ENCODE peak calls at places on chromosomes 2 and 18, in eight cellular contexts. One of them, this sample, is unnamed.

GRCh38 chr2:136381722-136382633 is 264.0 kb upstream of the CXCR4 start:
- DNase-seq in endothelial cell of umbilical vein: no peak
- DNase-seq in K562: no peak
- DNase-seq in HCT116: no peak
- DNase-seq in HepG2: no peak
- DNase-seq in SK-N-SH: no peak
- DNase-seq in H1: peak; percentile 24
- DNase-seq in GM12878: peak; percentile 85
- DNase-seq in this sample: no peak

GRCh38 chr18:79945118-79946042 is 6.1 kb downstream of the SLC66A2 start:
- DNase-seq in endothelial cell of umbilical vein: no peak
- DNase-seq in K562: no peak
- DNase-seq in HCT116: no peak
- DNase-seq in HepG2: no peak
- DNase-seq in SK-N-SH: no peak
- DNase-seq in H1: no peak
- DNase-seq in GM12878: no peak
- DNase-seq in this sample: no peak

GRCh38 chr18:74198453-74198852 is 50.1 kb downstream of the TIMM21 start:
- DNase-seq in endothelial cell of umbilical vein: no peak
- DNase-seq in K562: no peak
- DNase-seq in HCT116: no peak
- DNase-seq in HepG2: no peak
- DNase-seq in SK-N-SH: no peak
- DNase-seq in H1: no peak
- DNase-seq in GM12878: no peak
- DNase-seq in this sample: no peak

GRCh38 chr2:201228271-201228911 is 31.9 kb upstream of the CASP8 start:
- DNase-seq in endothelial cell of umbilical vein: peak; percentile 61
- DNase-seq in K562: no peak
- DNase-seq in HCT116: no peak
- DNase-seq in HepG2: no peak
- DNase-seq in SK-N-SH: no peak
- DNase-seq in H1: no peak
- DNase-seq in GM12878: no peak
- DNase-seq in this sample: no peak

GRCh38 chr2:149399934-149400615 is 69.7 kb downstream of the LYPD6 start:
- DNase-seq in endothelial cell of umbilical vein: peak; percentile 24
- DNase-seq in K562: no peak
- DNase-seq in HCT116: no peak
- DNase-seq in HepG2: no peak
- DNase-seq in SK-N-SH: no peak
- DNase-seq in H1: no peak
- DNase-seq in GM12878: no peak
- DNase-seq in this sample: no peak

GRCh38 chr2:42089340-42089925 is 41.6 kb downstream of the PKDCC start:
- DNase-seq in endothelial cell of umbilical vein: peak; percentile 32
- DNase-seq in K562: peak; percentile 86
- DNase-seq in HCT116: peak; percentile 31
- DNase-seq in HepG2: peak; percentile 49
- DNase-seq in SK-N-SH: peak; percentile 64
- DNase-seq in H1: peak; percentile 92
- DNase-seq in GM12878: no peak
- DNase-seq in this sample: no peak

GRCh38 chr2:98936133-98936916 is at the start of gene CRACDL:
- DNase-seq in endothelial cell of umbilical vein: peak; percentile 28
- DNase-seq in K562: no peak
- DNase-seq in HCT116: no peak
- DNase-seq in HepG2: no peak
- DNase-seq in SK-N-SH: peak; percentile 84
- DNase-seq in H1: peak; percentile 72
- DNase-seq in GM12878: no peak
- DNase-seq in this sample: no peak

GRCh38 chr18:75489493-75490190 is 62.1 kb upstream of the SMIM21 start:
- DNase-seq in endothelial cell of umbilical vein: no peak
- DNase-seq in K562: no peak
- DNase-seq in HCT116: peak; percentile 81
- DNase-seq in HepG2: peak; percentile 7
- DNase-seq in SK-N-SH: no peak
- DNase-seq in H1: no peak
- DNase-seq in GM12878: no peak
- DNase-seq in this sample: no peak

GRCh38 chr2:131493199-131494018 is 1.2 kb upstream of the MZT2A start:
- DNase-seq in endothelial cell of umbilical vein: peak; percentile 2
- DNase-seq in K562: peak; percentile 17
- DNase-seq in HCT116: no peak
- DNase-seq in HepG2: peak; percentile 29
- DNase-seq in SK-N-SH: no peak
- DNase-seq in H1: no peak
- DNase-seq in GM12878: no peak
- DNase-seq in this sample: no peak

GRCh38 chr18:13246591-13246990 is 28.0 kb downstream of the LDLRAD4 start:
- DNase-seq in endothelial cell of umbilical vein: no peak
- DNase-seq in K562: no peak
- DNase-seq in HCT116: no peak
- DNase-seq in HepG2: no peak
- DNase-seq in SK-N-SH: no peak
- DNase-seq in H1: no peak
- DNase-seq in GM12878: no peak
- DNase-seq in this sample: no peak

GRCh38 chr2:35962585-35962984 is 393.0 kb upstream of the CRIM1 start:
- DNase-seq in endothelial cell of umbilical vein: no peak
- DNase-seq in K562: no peak
- DNase-seq in HCT116: no peak
- DNase-seq in HepG2: no peak
- DNase-seq in SK-N-SH: no peak
- DNase-seq in H1: no peak
- DNase-seq in GM12878: no peak
- DNase-seq in this sample: no peak
- TF ChIP-seq POLR2AphosphoS5 in endothelial cell of umbilical vein: no peak
- TF ChIP-seq POLR2AphosphoS5 in K562: no peak
- TF ChIP-seq POLR2AphosphoS5 in HCT116: no peak
- TF ChIP-seq POLR2AphosphoS5 in HepG2: no peak
- TF ChIP-seq POLR2AphosphoS5 in SK-N-SH: no peak
- TF ChIP-seq POLR2AphosphoS5 in H1: no peak
- TF ChIP-seq POLR2AphosphoS5 in GM12878: no peak
- TF ChIP-seq POLR2AphosphoS5 in this sample: no peak

GRCh38 chr2:203328735-203329549 is 748 bp downstream of the ABI2 start:
- DNase-seq in endothelial cell of umbilical vein: peak; percentile 62
- DNase-seq in K562: peak; percentile 68
- DNase-seq in HCT116: no peak
- DNase-seq in HepG2: peak; percentile 20
- DNase-seq in SK-N-SH: peak; percentile 73
- DNase-seq in H1: no peak
- DNase-seq in GM12878: no peak
- DNase-seq in this sample: no peak

GRCh38 chr2:203326355-203326754 is 1.8 kb upstream of the ABI2 start:
- DNase-seq in endothelial cell of umbilical vein: no peak
- DNase-seq in K562: no peak
- DNase-seq in HCT116: no peak
- DNase-seq in HepG2: no peak
- DNase-seq in SK-N-SH: no peak
- DNase-seq in H1: no peak
- DNase-seq in GM12878: no peak
- DNase-seq in this sample: no peak

GRCh38 chr2:203327918-203328734 is at the start of gene ABI2:
- DNase-seq in endothelial cell of umbilical vein: peak; percentile 81
- DNase-seq in K562: peak; percentile 83
- DNase-seq in HCT116: peak; percentile 38
- DNase-seq in HepG2: peak; percentile 84
- DNase-seq in SK-N-SH: peak; percentile 99
- DNase-seq in H1: peak; percentile 95
- DNase-seq in GM12878: no peak
- DNase-seq in this sample: no peak

GRCh38 chr2:203327582-203327917 is 644 bp upstream of the ABI2 start:
- DNase-seq in endothelial cell of umbilical vein: no peak
- DNase-seq in K562: peak; percentile 14
- DNase-seq in HCT116: no peak
- DNase-seq in HepG2: no peak
- DNase-seq in SK-N-SH: peak; percentile 52
- DNase-seq in H1: no peak
- DNase-seq in GM12878: no peak
- DNase-seq in this sample: no peak

GRCh38 chr2:203330434-203330833 is 2.2 kb downstream of the ABI2 start:
- DNase-seq in endothelial cell of umbilical vein: no peak
- DNase-seq in K562: no peak
- DNase-seq in HCT116: no peak
- DNase-seq in HepG2: no peak
- DNase-seq in SK-N-SH: no peak
- DNase-seq in H1: no peak
- DNase-seq in GM12878: no peak
- DNase-seq in this sample: no peak
- H3K9ac ChIP-seq in endothelial cell of umbilical vein: no peak overlapping the region
- H3K9ac ChIP-seq in K562: no peak overlapping the region
- H3K9ac ChIP-seq in HCT116: no peak overlapping the region
- H3K9ac ChIP-seq in HepG2: peak overlapping the region; percentile 37
- H3K9ac ChIP-seq in SK-N-SH: peak overlapping the region; percentile 97
- H3K9ac ChIP-seq in H1: no peak overlapping the region
- H3K9ac ChIP-seq in GM12878: no peak overlapping the region
- H3K9ac ChIP-seq in this sample: no peak overlapping the region

GRCh38 chr2:217362290-217362689 is 502.4 kb upstream of the TNP1 start:
- DNase-seq in endothelial cell of umbilical vein: no peak
- DNase-seq in K562: peak; percentile 17
- DNase-seq in HCT116: no peak
- DNase-seq in HepG2: no peak
- DNase-seq in SK-N-SH: no peak
- DNase-seq in H1: no peak
- DNase-seq in GM12878: no peak
- DNase-seq in this sample: no peak

GRCh38 chr2:217360111-217360510 is 500.2 kb upstream of the TNP1 start:
- DNase-seq in endothelial cell of umbilical vein: no peak
- DNase-seq in K562: no peak
- DNase-seq in HCT116: no peak
- DNase-seq in HepG2: no peak
- DNase-seq in SK-N-SH: no peak
- DNase-seq in H1: no peak
- DNase-seq in GM12878: no peak
- DNase-seq in this sample: no peak

GRCh38 chr2:217362710-217363109 is 502.8 kb upstream of the TNP1 start:
- DNase-seq in endothelial cell of umbilical vein: no peak
- DNase-seq in K562: peak; percentile 51
- DNase-seq in HCT116: no peak
- DNase-seq in HepG2: no peak
- DNase-seq in SK-N-SH: no peak
- DNase-seq in H1: no peak
- DNase-seq in GM12878: no peak
- DNase-seq in this sample: no peak

GRCh38 chr2:217361491-217361890 is 501.6 kb upstream of the TNP1 start:
- DNase-seq in endothelial cell of umbilical vein: no peak
- DNase-seq in K562: no peak
- DNase-seq in HCT116: no peak
- DNase-seq in HepG2: no peak
- DNase-seq in SK-N-SH: no peak
- DNase-seq in H1: no peak
- DNase-seq in GM12878: no peak
- DNase-seq in this sample: no peak

DNA sequence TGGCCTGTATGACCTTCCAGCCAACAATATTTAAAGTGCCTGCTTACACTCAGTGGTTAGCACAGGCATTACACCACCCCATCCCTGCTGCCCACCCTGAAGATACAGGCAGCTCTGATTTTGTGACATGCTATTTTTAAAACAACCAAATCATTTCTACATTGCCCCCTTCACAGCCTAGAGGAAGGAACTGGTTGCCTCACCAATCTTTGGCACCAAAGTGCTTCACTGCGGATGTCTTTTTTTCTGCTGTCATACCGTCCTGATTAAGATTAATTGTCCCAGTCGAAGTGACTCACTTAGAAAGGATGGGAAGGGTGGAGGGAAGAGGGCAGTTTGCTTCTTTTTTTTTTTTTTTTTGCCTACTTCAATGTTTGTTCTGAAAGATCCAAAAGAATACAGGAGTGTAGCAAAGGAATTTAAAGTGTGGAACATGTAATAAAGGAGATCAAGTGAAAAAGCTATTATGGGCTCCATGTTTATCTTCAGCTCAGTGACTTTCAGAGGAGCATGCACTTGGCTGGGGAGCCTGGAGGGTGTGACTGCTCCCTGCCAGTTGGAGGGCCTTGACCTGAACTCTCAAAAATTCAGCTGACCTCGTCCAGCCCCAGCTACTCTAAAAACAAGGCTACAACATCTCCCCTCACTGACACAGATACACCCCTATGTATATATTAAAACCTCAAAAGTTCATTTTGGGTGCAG is 501.1 kb upstream of the TNP1 start:
- DNase-seq in endothelial cell of umbilical vein: no peak
- DNase-seq in K562: peak; percentile 13
- DNase-seq in HCT116: no peak
- DNase-seq in HepG2: no peak
- DNase-seq in SK-N-SH: peak; percentile 25
- DNase-seq in H1: no peak
- DNase-seq in GM12878: no peak
- DNase-seq in this sample: no peak
- TF ChIP-seq POLR2AphosphoS5 in endothelial cell of umbilical vein: no peak
- TF ChIP-seq POLR2AphosphoS5 in K562: no peak
- TF ChIP-seq POLR2AphosphoS5 in HCT116: no peak
- TF ChIP-seq POLR2AphosphoS5 in HepG2: no peak
- TF ChIP-seq POLR2AphosphoS5 in SK-N-SH: peak; percentile 63
- TF ChIP-seq POLR2AphosphoS5 in H1: no peak
- TF ChIP-seq POLR2AphosphoS5 in GM12878: no peak
- TF ChIP-seq POLR2AphosphoS5 in this sample: no peak

GRCh38 chr2:36441065-36441625 is 85.6 kb downstream of the CRIM1 start:
- DNase-seq in endothelial cell of umbilical vein: no peak
- DNase-seq in K562: no peak
- DNase-seq in HCT116: no peak
- DNase-seq in HepG2: no peak
- DNase-seq in SK-N-SH: no peak
- DNase-seq in H1: no peak
- DNase-seq in GM12878: no peak
- DNase-seq in this sample: no peak

GRCh38 chr2:36438454-36438977 is 82.9 kb downstream of the CRIM1 start:
- DNase-seq in endothelial cell of umbilical vein: peak; percentile 76
- DNase-seq in K562: no peak
- DNase-seq in HCT116: peak; percentile 43
- DNase-seq in HepG2: no peak
- DNase-seq in SK-N-SH: peak; percentile 22
- DNase-seq in H1: no peak
- DNase-seq in GM12878: no peak
- DNase-seq in this sample: no peak

GRCh38 chr2:36439084-36439483 is 83.5 kb downstream of the CRIM1 start:
- DNase-seq in endothelial cell of umbilical vein: peak; percentile 69
- DNase-seq in K562: no peak
- DNase-seq in HCT116: no peak
- DNase-seq in HepG2: no peak
- DNase-seq in SK-N-SH: no peak
- DNase-seq in H1: no peak
- DNase-seq in GM12878: no peak
- DNase-seq in this sample: no peak

GRCh38 chr2:36444206-36444605 is 88.6 kb downstream of the CRIM1 start:
- DNase-seq in endothelial cell of umbilical vein: no peak
- DNase-seq in K562: no peak
- DNase-seq in HCT116: no peak
- DNase-seq in HepG2: no peak
- DNase-seq in SK-N-SH: no peak
- DNase-seq in H1: no peak
- DNase-seq in GM12878: no peak
- DNase-seq in this sample: no peak

DNA sequence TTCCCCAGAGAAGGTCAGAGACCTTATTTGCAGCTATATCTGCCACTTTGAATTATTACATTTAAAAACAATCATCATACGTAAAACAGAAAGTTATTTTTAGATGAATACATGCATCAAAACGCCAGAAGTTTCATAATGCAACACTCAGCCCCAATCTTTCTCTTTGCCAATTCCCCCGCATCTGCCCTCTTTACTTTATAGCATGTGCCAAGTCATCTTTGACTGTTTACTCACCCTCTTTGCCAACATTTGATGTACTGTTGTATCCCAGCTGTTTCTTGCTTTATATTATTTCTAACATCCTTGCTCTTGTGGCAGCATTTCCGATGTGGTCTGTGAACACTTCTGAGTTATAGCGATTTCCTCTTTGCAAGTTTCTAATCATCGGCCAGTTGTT is 86.2 kb downstream of the CRIM1 start:
- DNase-seq in endothelial cell of umbilical vein: peak; percentile 85
- DNase-seq in K562: no peak
- DNase-seq in HCT116: no peak
- DNase-seq in HepG2: no peak
- DNase-seq in SK-N-SH: no peak
- DNase-seq in H1: no peak
- DNase-seq in GM12878: no peak
- DNase-seq in this sample: no peak
- H3K9ac ChIP-seq in endothelial cell of umbilical vein: peak overlapping the region; percentile 29
- H3K9ac ChIP-seq in K562: no peak overlapping the region
- H3K9ac ChIP-seq in HCT116: no peak overlapping the region
- H3K9ac ChIP-seq in HepG2: no peak overlapping the region
- H3K9ac ChIP-seq in SK-N-SH: peak overlapping the region; percentile 28
- H3K9ac ChIP-seq in H1: no peak overlapping the region
- H3K9ac ChIP-seq in GM12878: no peak overlapping the region
- H3K9ac ChIP-seq in this sample: no peak overlapping the region

This sample was measured in SK-N-MC.